ENCODE peak calls at places on chromosomes 7 and 10, in eight cellular contexts. O, Q, B, U, S, W, K and Z are unnamed samples.
A peak's percentile ranks its signal among the peaks of the same experiment; 100 is the strongest.

GRCh38 chr10:34163075-34163905 is 651.8 kb downstream of the PARD3 start:
- DNase-seq in O (no peak), Q (no peak), B (peak; percentile 42), U (no peak), S (no peak), W (no peak), K (no peak), Z (no peak)

GRCh38 chr10:4766449-4766848 is 59.6 kb upstream of the AKR1E2 start:
- DNase-seq in O (no peak), Q (no peak), B (no peak), U (no peak), S (no peak), W (no peak), K (no peak), Z (no peak)

GRCh38 chr10:35316346-35316967 is 19.9 kb upstream of the CCNY start:
- DNase-seq in O (no peak), Q (no peak), B (no peak), U (no peak), S (no peak), W (no peak), K (no peak), Z (no peak)

GRCh38 chr10:29304259-29305030 is 15.6 kb downstream of the LYZL1 start:
- DNase-seq in O (peak; percentile 77), Q (no peak), B (peak; percentile 66), U (peak; percentile 54), S (peak; percentile 57), W (no peak), K (peak; percentile 62), Z (peak; percentile 66)

GRCh38 chr7:55342216-55342871 is 22.8 kb upstream of the LANCL2 start:
- DNase-seq in O (no peak), Q (no peak), B (no peak), U (no peak), S (no peak), W (no peak), K (no peak), Z (no peak)

GRCh38 chr10:34449836-34450235 is 365.3 kb downstream of the PARD3 start:
- DNase-seq in O (no peak), Q (no peak), B (no peak), U (no peak), S (no peak), W (no peak), K (no peak), Z (no peak)

GRCh38 chr10:124677291-124677690 is 66.9 kb downstream of the FAM53B start:
- DNase-seq in O (no peak), Q (peak; percentile 66), B (no peak), U (no peak), S (no peak), W (peak; percentile 80), K (no peak), Z (no peak)

GRCh38 chr10:52313350-52314006 is 603 bp upstream of the DKK1 start:
- DNase-seq in O (no peak), Q (no peak), B (no peak), U (no peak), S (no peak), W (no peak), K (peak; percentile 55), Z (no peak)

GRCh38 chr7:19369806-19370205 is 224.6 kb upstream of the FERD3L start:
- DNase-seq in O (no peak), Q (no peak), B (no peak), U (no peak), S (no peak), W (no peak), K (no peak), Z (no peak)

GRCh38 chr10:109277456-109277855 is 645.9 kb downstream of the XPNPEP1 start:
- DNase-seq in O (no peak), Q (no peak), B (no peak), U (no peak), S (no peak), W (no peak), K (no peak), Z (no peak)

GRCh38 chr7:3243680-3244079 is 57.4 kb upstream of the SDK1 start:
- DNase-seq in O (no peak), Q (no peak), B (no peak), U (no peak), S (no peak), W (no peak), K (no peak), Z (no peak)

GRCh38 chr10:28928484-28928883 is 251.2 kb downstream of the BAMBI start:
- DNase-seq in O (no peak), Q (no peak), B (no peak), U (no peak), S (no peak), W (no peak), K (peak; percentile 6), Z (no peak)

GRCh38 chr10:753530-753929 is 64.1 kb upstream of the DIP2C start:
- DNase-seq in O (no peak), Q (no peak), B (no peak), U (no peak), S (no peak), W (no peak), K (no peak), Z (no peak)

DNA sequence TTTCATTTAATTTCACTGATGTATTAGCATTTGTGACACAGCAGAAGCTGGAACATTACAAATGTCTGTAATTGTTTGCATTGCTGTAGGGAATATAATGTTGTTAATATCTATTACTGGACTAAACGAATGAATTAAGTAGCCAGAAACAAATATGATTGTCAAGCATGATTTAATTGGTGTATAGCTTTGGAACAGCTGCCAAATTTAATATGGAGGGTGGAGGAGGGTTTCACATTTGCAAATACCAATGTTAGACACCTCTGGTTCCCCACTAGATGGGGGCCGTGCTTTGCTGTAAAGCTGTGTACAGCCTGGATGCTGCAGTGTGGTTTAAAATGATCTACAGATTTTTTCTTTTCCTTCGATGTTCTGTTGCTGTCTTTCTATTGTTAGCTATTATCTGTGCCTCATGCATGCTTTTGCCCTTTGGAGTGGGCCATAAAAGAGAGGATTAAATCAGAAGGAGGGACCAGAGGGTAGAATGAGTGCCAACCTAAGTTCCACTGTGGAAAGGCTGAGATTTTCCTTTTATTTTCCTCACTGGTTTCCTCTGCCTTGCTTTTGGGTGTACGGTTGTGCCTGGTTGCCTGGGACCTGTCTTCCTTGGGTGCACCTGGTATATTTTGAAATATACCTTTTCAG is 23.1 kb downstream of the DNAJB9 start:
- DNase-seq in O (no peak), Q (no peak), B (no peak), U (no peak), S (no peak), W (no peak), K (no peak), Z (no peak)
- TF ChIP-seq POLR2AphosphoS5 in O (no peak), Q (no peak), B (no peak), U (no peak), S (no peak), W (no peak), K (no peak), Z (no peak)

GRCh38 chr7:87599336-87599735 is 1.3 kb downstream of the ABCB1 start:
- DNase-seq in O (no peak), Q (peak; percentile 52), B (no peak), U (no peak), S (peak; percentile 28), W (peak; percentile 84), K (no peak), Z (no peak)
- H3K27ac ChIP-seq in O (no peak overlapping the region), Q (no peak overlapping the region), B (no peak overlapping the region), U (no peak overlapping the region), S (no peak overlapping the region), W (no peak overlapping the region), K (no peak overlapping the region), Z (no peak overlapping the region)

GRCh38 chr10:38094158-38094922 is at the start of gene ZNF37A:
- DNase-seq in O (peak; percentile 96), Q (peak; percentile 97), B (peak; percentile 76), U (peak; percentile 92), S (peak; percentile 95), W (peak; percentile 97), K (peak; percentile 95), Z (peak; percentile 45)
- H3K9me3 ChIP-seq in O (no peaks in the 10 kb centered on the region), Q (no peaks in the 10 kb centered on the region), B (peaks cover 11% of the 10 kb centered on the region), U (no peaks in the 10 kb centered on the region), S (no peaks in the 10 kb centered on the region), W (peaks cover 6% of the 10 kb centered on the region), K (no peaks in the 10 kb centered on the region), Z (no peaks in the 10 kb centered on the region)

GRCh38 chr10:24533981-24534380 is 189.7 kb downstream of the ARHGAP21 start:
- DNase-seq in O (no peak), Q (no peak), B (no peak), U (no peak), S (no peak), W (no peak), K (no peak), Z (no peak)
- TF ChIP-seq POLR2AphosphoS5 in O (no peak), Q (no peak), B (no peak), U (no peak), S (no peak), W (no peak), K (no peak), Z (no peak)

GRCh38 chr10:79148452-79149344 is 79.9 kb downstream of the ZMIZ1 start:
- DNase-seq in O (peak; percentile 89), Q (peak; percentile 82), B (peak; percentile 78), U (no peak), S (peak; percentile 74), W (peak; percentile 86), K (no peak), Z (no peak)
- H3K27ac ChIP-seq in O (peak overlapping the region; percentile 85), Q (peak overlapping the region; percentile 96), B (peak overlapping the region; percentile 85), U (peak overlapping the region; percentile 92), S (peak overlapping the region; percentile 86), W (peak overlapping the region; percentile 83), K (peak overlapping the region; percentile 94), Z (no peak overlapping the region)

DNA sequence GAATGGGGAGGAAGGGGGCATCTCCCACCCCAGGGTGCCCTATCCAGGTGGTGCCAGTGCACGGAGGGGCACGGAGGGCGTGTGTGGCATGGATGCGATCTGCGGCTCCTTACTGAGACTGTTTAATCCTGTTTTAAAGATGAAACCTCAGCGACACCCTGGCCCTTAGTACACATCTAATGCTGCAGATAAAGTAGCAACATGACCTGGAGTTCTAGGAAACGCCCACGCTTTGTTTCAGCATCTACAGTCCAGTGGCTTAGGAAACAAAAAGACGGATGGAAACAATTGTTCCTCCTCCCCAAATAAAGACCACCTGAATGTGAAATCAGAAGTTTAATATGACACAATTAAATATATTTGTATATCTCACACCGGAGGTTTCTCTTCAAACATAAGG is 201.9 kb downstream of the DNAJB6 start:
- DNase-seq in O (peak; percentile 22), Q (no peak), B (no peak), U (no peak), S (no peak), W (no peak), K (no peak), Z (no peak)
- H3K9me3 ChIP-seq in O (no peaks in the 10 kb centered on the region), Q (no peaks in the 10 kb centered on the region), B (no peaks in the 10 kb centered on the region), U (peaks cover 9% of the 10 kb centered on the region), S (no peaks in the 10 kb centered on the region), W (no peaks in the 10 kb centered on the region), K (no peaks in the 10 kb centered on the region), Z (no peaks in the 10 kb centered on the region)

DNA sequence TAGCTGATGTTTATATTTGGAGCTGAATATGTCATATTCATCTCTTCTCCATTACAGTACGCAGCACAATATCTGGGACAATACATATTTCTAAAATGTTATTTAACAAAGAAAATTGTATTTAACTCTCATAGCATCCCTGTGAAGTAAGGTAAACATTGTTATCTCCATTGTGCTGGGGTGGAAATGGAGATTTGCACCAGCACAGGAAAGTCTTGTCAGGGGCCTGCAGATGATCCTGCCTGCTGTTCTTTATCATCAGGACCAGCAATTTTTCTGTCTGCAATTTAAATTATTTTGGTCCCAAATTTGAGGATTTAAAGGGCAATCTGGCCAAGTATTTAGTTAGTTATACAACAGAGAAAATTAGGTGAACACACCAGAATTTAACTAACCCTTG is 144.4 kb downstream of the CPED1 start:
- DNase-seq in O (no peak), Q (no peak), B (no peak), U (no peak), S (no peak), W (no peak), K (no peak), Z (no peak)
- TF ChIP-seq POLR2AphosphoS5 in O (no peak), Q (no peak), B (no peak), U (no peak), S (no peak), W (no peak), K (no peak), Z (no peak)

GRCh38 chr7:22205631-22206030 is 151.3 kb downstream of the RAPGEF5 start:
- DNase-seq in O (no peak), Q (no peak), B (no peak), U (no peak), S (no peak), W (no peak), K (no peak), Z (no peak)
- H3K27ac ChIP-seq in O (no peak overlapping the region), Q (peak overlapping the region; percentile 63), B (no peak overlapping the region), U (no peak overlapping the region), S (no peak overlapping the region), W (peak overlapping the region; percentile 61), K (no peak overlapping the region), Z (no peak overlapping the region)